ENCODE peak calls at places on chromosomes 11 and 22, in four cellular contexts. One of them, this sample, is unnamed.

GRCh38 chr11:87967459-87967858 is 207.8 kb downstream of the RAB38 start:
- DNase-seq in GM23338: peak
- DNase-seq in endothelial cell of umbilical vein: no peak
- DNase-seq in MM.1S: no peak
- DNase-seq in this sample: no peak

GRCh38 chr11:113991170-113991569 is 16.3 kb downstream of the HTR3A start:
- DNase-seq in GM23338: peak
- DNase-seq in endothelial cell of umbilical vein: peak
- DNase-seq in MM.1S: peak
- DNase-seq in this sample: peak

GRCh38 chr11:63945482-63946163 is 6.8 kb downstream of the NAA40 start:
- DNase-seq in GM23338: peak
- DNase-seq in MM.1S: peak
- DNase-seq in endothelial cell of umbilical vein: peak
- DNase-seq in this sample: peak

GRCh38 chr11:12884751-12885318 is 124.3 kb upstream of the RASSF10 start:
- DNase-seq in MM.1S: no peak
- DNase-seq in GM23338: no peak
- DNase-seq in endothelial cell of umbilical vein: no peak
- DNase-seq in this sample: no peak

GRCh38 chr11:1410366-1411291 is 20.9 kb downstream of the BRSK2 start:
- DNase-seq in endothelial cell of umbilical vein: no peak
- DNase-seq in MM.1S: no peak
- DNase-seq in GM23338: peak
- DNase-seq in this sample: no peak

GRCh38 chr11:86279713-86280112 is 22.3 kb upstream of the HIKESHI start:
- DNase-seq in GM23338: no peak
- DNase-seq in endothelial cell of umbilical vein: no peak
- DNase-seq in MM.1S: no peak
- DNase-seq in this sample: no peak

GRCh38 chr11:64790205-64791095 is 12.1 kb upstream of the SF1 start:
- DNase-seq in MM.1S: no peak
- DNase-seq in GM23338: no peak
- DNase-seq in endothelial cell of umbilical vein: no peak
- DNase-seq in this sample: no peak

GRCh38 chr11:125091877-125092664 is 19.4 kb downstream of the TMEM218 start:
- DNase-seq in MM.1S: no peak
- DNase-seq in GM23338: no peak
- DNase-seq in endothelial cell of umbilical vein: no peak
- DNase-seq in this sample: no peak

GRCh38 chr11:83671295-83671694 is 385.1 kb upstream of the CCDC90B start:
- DNase-seq in GM23338: no peak
- DNase-seq in MM.1S: no peak
- DNase-seq in endothelial cell of umbilical vein: no peak
- DNase-seq in this sample: no peak

GRCh38 chr11:20443596-20443995 is 56.1 kb downstream of the PRMT3 start:
- DNase-seq in endothelial cell of umbilical vein: peak
- DNase-seq in MM.1S: peak
- DNase-seq in GM23338: peak
- DNase-seq in this sample: peak

GRCh38 chr11:10669258-10670033 is 24.1 kb downstream of the IRAG1 start:
- DNase-seq in MM.1S: peak
- DNase-seq in endothelial cell of umbilical vein: peak
- DNase-seq in GM23338: no peak
- DNase-seq in this sample: no peak

GRCh38 chr11:3021125-3021524 is 29.0 kb upstream of the NAP1L4 start:
- DNase-seq in endothelial cell of umbilical vein: peak
- DNase-seq in GM23338: peak
- DNase-seq in MM.1S: peak
- DNase-seq in this sample: peak

GRCh38 chr11:23723861-23724260 is 773.0 kb upstream of the LUZP2 start:
- DNase-seq in MM.1S: peak
- DNase-seq in GM23338: no peak
- DNase-seq in endothelial cell of umbilical vein: no peak
- DNase-seq in this sample: peak

GRCh38 chr11:64356498-64357411 is 2.2 kb upstream of the RPS6KA4 start:
- DNase-seq in endothelial cell of umbilical vein: peak
- DNase-seq in MM.1S: no peak
- DNase-seq in GM23338: peak
- DNase-seq in this sample: no peak

GRCh38 chr11:79440451-79441158 is at the start of gene TENM4:
- DNase-seq in MM.1S: peak
- DNase-seq in GM23338: peak
- DNase-seq in endothelial cell of umbilical vein: peak
- DNase-seq in this sample: peak

GRCh38 chr22:37442537-37442936 is 15.3 kb upstream of the ELFN2 start:
- DNase-seq in endothelial cell of umbilical vein: no peak
- DNase-seq in MM.1S: no peak
- DNase-seq in GM23338: no peak
- DNase-seq in this sample: peak

GRCh38 chr22:30309981-30310672 is 16.6 kb downstream of the TBC1D10A start:
- DNase-seq in GM23338: no peak
- DNase-seq in endothelial cell of umbilical vein: no peak
- DNase-seq in MM.1S: peak
- DNase-seq in this sample: no peak

GRCh38 chr11:13595166-13595565 is 73.3 kb upstream of the FAR1 start:
- DNase-seq in GM23338: no peak
- DNase-seq in endothelial cell of umbilical vein: no peak
- DNase-seq in MM.1S: no peak
- DNase-seq in this sample: no peak

GRCh38 chr11:64590763-64591221 is at the start of gene SLC22A12:
- DNase-seq in GM23338: no peak
- DNase-seq in endothelial cell of umbilical vein: no peak
- DNase-seq in MM.1S: no peak
- DNase-seq in this sample: no peak

GRCh38 chr11:133520707-133521106 is 11.6 kb downstream of the OPCML start:
- DNase-seq in MM.1S: no peak
- DNase-seq in GM23338: no peak
- DNase-seq in endothelial cell of umbilical vein: no peak
- DNase-seq in this sample: no peak

GRCh38 chr11:71063129-71063528 is 189.2 kb downstream of the SHANK2 start:
- DNase-seq in MM.1S: no peak
- DNase-seq in GM23338: no peak
- DNase-seq in endothelial cell of umbilical vein: no peak
- DNase-seq in this sample: no peak

GRCh38 chr22:39098026-39098425 is 982 bp downstream of the APOBEC3H start:
- DNase-seq in MM.1S: peak
- DNase-seq in GM23338: peak
- DNase-seq in endothelial cell of umbilical vein: no peak
- DNase-seq in this sample: no peak

GRCh38 chr11:126305699-126306098 is 1.8 kb downstream of the DCPS start:
- DNase-seq in endothelial cell of umbilical vein: no peak
- DNase-seq in MM.1S: peak
- DNase-seq in GM23338: no peak
- DNase-seq in this sample: no peak

GRCh38 chr11:62921201-62921572 is at the start of gene CHRM1:
- DNase-seq in MM.1S: no peak
- DNase-seq in GM23338: no peak
- DNase-seq in endothelial cell of umbilical vein: no peak
- DNase-seq in this sample: no peak

GRCh38 chr11:62919898-62920640 is 1.1 kb downstream of the CHRM1 start:
- DNase-seq in endothelial cell of umbilical vein: no peak
- DNase-seq in GM23338: no peak
- DNase-seq in MM.1S: no peak
- DNase-seq in this sample: no peak

GRCh38 chr11:62917906-62918502 is 3.2 kb downstream of the CHRM1 start:
- DNase-seq in endothelial cell of umbilical vein: no peak
- DNase-seq in MM.1S: no peak
- DNase-seq in GM23338: no peak
- DNase-seq in this sample: no peak

GRCh38 chr11:62919476-62919875 is 1.7 kb downstream of the CHRM1 start:
- DNase-seq in MM.1S: no peak
- DNase-seq in endothelial cell of umbilical vein: no peak
- DNase-seq in GM23338: no peak
- DNase-seq in this sample: no peak

GRCh38 chr11:62918531-62918930 is 2.6 kb downstream of the CHRM1 start:
- DNase-seq in GM23338: no peak
- DNase-seq in MM.1S: no peak
- DNase-seq in endothelial cell of umbilical vein: no peak
- DNase-seq in this sample: no peak
- H3K4me3 ChIP-seq in GM23338: no peak
- H3K4me3 ChIP-seq in MM.1S: no peak
- H3K4me3 ChIP-seq in endothelial cell of umbilical vein: no peak
- H3K4me3 ChIP-seq in this sample: no peak

GRCh38 chr11:18792066-18792591 is 531 bp upstream of the PTPN5 start:
- DNase-seq in endothelial cell of umbilical vein: no peak
- DNase-seq in GM23338: peak
- DNase-seq in MM.1S: no peak
- DNase-seq in this sample: peak

GRCh38 chr11:18789942-18790341 is 1.7 kb downstream of the PTPN5 start:
- DNase-seq in GM23338: no peak
- DNase-seq in endothelial cell of umbilical vein: no peak
- DNase-seq in MM.1S: no peak
- DNase-seq in this sample: no peak

GRCh38 chr11:18792827-18793226 is 1.2 kb upstream of the PTPN5 start:
- DNase-seq in GM23338: no peak
- DNase-seq in endothelial cell of umbilical vein: no peak
- DNase-seq in MM.1S: no peak
- DNase-seq in this sample: no peak

GRCh38 chr11:18790820-18791174 is 801 bp downstream of the PTPN5 start:
- DNase-seq in GM23338: no peak
- DNase-seq in endothelial cell of umbilical vein: no peak
- DNase-seq in MM.1S: no peak
- DNase-seq in this sample: no peak

GRCh38 chr11:18791175-18792065 is at the start of gene PTPN5:
- DNase-seq in GM23338: peak
- DNase-seq in endothelial cell of umbilical vein: no peak
- DNase-seq in MM.1S: no peak
- DNase-seq in this sample: peak
- H2AFZ ChIP-seq in GM23338: peak
- H2AFZ ChIP-seq in endothelial cell of umbilical vein: no peak
- H2AFZ ChIP-seq in MM.1S: no peak
- H2AFZ ChIP-seq in this sample: no peak

GRCh38 chr11:72834905-72835304 is 20.7 kb downstream of the ATG16L2 start:
- DNase-seq in GM23338: no peak
- DNase-seq in endothelial cell of umbilical vein: no peak
- DNase-seq in MM.1S: no peak
- DNase-seq in this sample: no peak

GRCh38 chr11:72836111-72836510 is 21.9 kb downstream of the ATG16L2 start:
- DNase-seq in endothelial cell of umbilical vein: peak
- DNase-seq in MM.1S: no peak
- DNase-seq in GM23338: no peak
- DNase-seq in this sample: no peak

GRCh38 chr11:72832301-72833082 is 18.3 kb downstream of the ATG16L2 start:
- DNase-seq in endothelial cell of umbilical vein: no peak
- DNase-seq in GM23338: no peak
- DNase-seq in MM.1S: no peak
- DNase-seq in this sample: no peak

GRCh38 chr11:72833083-72833733 is 19.0 kb downstream of the ATG16L2 start:
- DNase-seq in GM23338: no peak
- DNase-seq in MM.1S: no peak
- DNase-seq in endothelial cell of umbilical vein: no peak
- DNase-seq in this sample: no peak

DNA sequence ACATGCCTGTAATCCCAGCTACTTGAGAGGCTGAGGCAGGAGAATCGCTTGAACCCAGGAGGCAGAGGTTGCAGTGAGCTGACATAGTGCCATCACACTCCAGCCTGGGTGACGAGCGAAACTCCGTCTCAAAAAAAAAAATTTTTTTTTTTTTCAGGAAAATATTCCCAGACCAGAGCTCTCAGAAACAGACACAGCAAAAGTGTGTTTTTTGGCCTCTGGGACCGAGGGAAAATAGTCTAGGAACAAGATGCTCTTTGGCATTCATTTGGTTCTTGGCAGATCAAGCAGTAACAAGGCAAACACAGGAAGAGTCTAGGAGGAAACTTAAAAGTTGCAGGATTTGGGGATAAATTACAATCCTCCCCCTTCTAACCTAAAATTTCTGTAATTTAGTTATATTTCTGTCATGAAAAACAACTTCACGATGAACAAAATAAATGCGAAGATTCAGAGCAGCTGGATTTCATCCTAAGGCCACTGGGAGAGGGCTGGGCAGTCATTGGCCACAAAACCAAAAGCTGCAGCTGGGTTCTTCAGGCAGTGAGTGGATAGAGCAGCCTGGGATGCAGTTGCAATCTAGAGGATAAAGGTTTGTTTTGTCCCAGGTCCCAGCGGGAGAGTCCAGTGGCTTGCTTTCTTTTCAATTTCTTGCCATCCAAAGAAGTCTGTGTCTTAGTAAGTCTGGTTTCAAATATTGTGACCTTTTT is 19.7 kb downstream of the ATG16L2 start:
- DNase-seq in MM.1S: peak
- DNase-seq in GM23338: no peak
- DNase-seq in endothelial cell of umbilical vein: no peak
- DNase-seq in this sample: no peak
- H3K4me3 ChIP-seq in MM.1S: no peak
- H3K4me3 ChIP-seq in GM23338: no peak
- H3K4me3 ChIP-seq in endothelial cell of umbilical vein: no peak
- H3K4me3 ChIP-seq in this sample: no peak

GRCh38 chr11:48055292-48056132 is 75.2 kb downstream of the PTPRJ start:
- DNase-seq in endothelial cell of umbilical vein: no peak
- DNase-seq in GM23338: peak
- DNase-seq in MM.1S: no peak
- DNase-seq in this sample: peak

GRCh38 chr11:48050304-48050703 is 69.9 kb downstream of the PTPRJ start:
- DNase-seq in endothelial cell of umbilical vein: no peak
- DNase-seq in MM.1S: no peak
- DNase-seq in GM23338: no peak
- DNase-seq in this sample: no peak

GRCh38 chr11:48051217-48051848 is 71.0 kb downstream of the PTPRJ start:
- DNase-seq in MM.1S: no peak
- DNase-seq in endothelial cell of umbilical vein: no peak
- DNase-seq in GM23338: no peak
- DNase-seq in this sample: no peak

GRCh38 chr11:48054994-48055291 is 74.6 kb downstream of the PTPRJ start:
- DNase-seq in GM23338: no peak
- DNase-seq in endothelial cell of umbilical vein: no peak
- DNase-seq in MM.1S: no peak
- DNase-seq in this sample: no peak

DNA sequence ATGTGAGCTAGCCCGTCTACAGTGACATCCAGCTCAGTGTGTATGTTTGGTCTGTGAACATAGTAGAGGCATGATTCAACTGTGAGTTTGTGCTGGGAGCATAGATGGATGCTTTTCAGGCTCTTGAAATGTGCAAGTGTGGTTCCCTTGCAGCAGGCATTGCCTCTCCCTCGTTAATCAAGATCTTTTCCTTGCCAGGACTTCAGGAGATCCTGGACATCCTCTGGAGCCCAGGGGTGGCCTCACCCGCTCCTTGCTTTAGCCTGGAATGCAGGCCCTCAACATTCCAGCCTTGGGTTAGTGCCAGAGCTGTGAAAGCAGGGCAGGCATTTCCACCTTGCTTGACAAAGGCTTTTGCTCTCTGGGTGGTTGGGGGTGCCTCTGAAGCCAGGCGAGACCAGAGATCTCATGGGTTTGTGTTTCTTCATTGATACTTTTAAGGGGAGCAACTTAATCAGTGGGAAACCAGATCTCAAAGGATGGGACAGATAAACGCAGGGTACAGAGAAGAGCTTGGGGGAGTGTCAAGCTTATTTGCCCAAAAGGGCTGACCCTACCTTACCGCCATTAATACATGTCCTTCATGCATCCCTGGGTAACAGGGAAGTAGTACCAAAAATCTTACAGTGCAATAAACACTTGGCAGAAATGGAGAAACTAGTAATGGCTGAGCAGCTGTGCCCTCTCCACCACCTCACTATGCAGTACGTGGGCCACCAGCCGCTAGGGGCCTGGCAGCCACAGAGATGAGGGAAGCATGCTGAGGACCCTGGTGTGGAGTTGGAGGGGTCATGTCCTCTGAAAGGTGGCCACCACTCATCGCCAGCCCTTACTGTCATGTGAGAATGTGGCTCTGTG is 72.1 kb downstream of the PTPRJ start:
- DNase-seq in GM23338: peak
- DNase-seq in endothelial cell of umbilical vein: peak
- DNase-seq in MM.1S: no peak
- DNase-seq in this sample: peak
- H2AFZ ChIP-seq in GM23338: no peak
- H2AFZ ChIP-seq in endothelial cell of umbilical vein: no peak
- H2AFZ ChIP-seq in MM.1S: no peak
- H2AFZ ChIP-seq in this sample: no peak

This sample was measured in mammary epithelial cell.